ENCODE peak calls at places on chromosomes 7 and 10, in seven cellular contexts. M is CD8-positive, alpha-beta T cell; S is nephron progenitor cell; T is stomach; A is heart left ventricle; P is mucosa of descending colon; O is CD4-positive, alpha-beta T cell. X is an unnamed sample.
A peak's percentile ranks its signal among the peaks of the same experiment; 100 is the strongest.

GRCh38 chr7:35268953-35269352 is 15.1 kb upstream of the TBX20 start:
- DNase-seq in M (no peak), S (no peak), T (no peak), A (no peak), P (no peak), O (no peak), X (no peak)

GRCh38 chr10:27746364-27747095 is 911 bp upstream of the MKX start:
- DNase-seq in M (no peak), S (peak; percentile 5), T (no peak), A (no peak), P (no peak), O (no peak), X (no peak)

GRCh38 chr7:747186-747585 is 20.1 kb upstream of the PRKAR1B start:
- DNase-seq in M (no peak), S (no peak), T (no peak), A (no peak), P (peak; percentile 11), O (no peak), X (no peak)

GRCh38 chr10:4568731-4569130 is 257.3 kb upstream of the AKR1E2 start:
- DNase-seq in M (no peak), S (no peak), T (no peak), A (no peak), P (no peak), O (no peak), X (no peak)

GRCh38 chr7:103539875-103540274 is 93.9 kb upstream of the SLC26A5 start:
- DNase-seq in M (no peak), S (no peak), T (no peak), A (no peak), P (no peak), O (no peak), X (no peak)

GRCh38 chr10:51860257-51860656 is 160.9 kb upstream of the CSTF2T start:
- DNase-seq in M (no peak), S (no peak), T (no peak), A (no peak), P (no peak), O (no peak), X (no peak)

GRCh38 chr10:132169031-132169765 is 17.6 kb upstream of the DPYSL4 start:
- DNase-seq in M (no peak), S (no peak), T (no peak), A (peak; percentile 57), P (no peak), O (no peak), X (no peak)

GRCh38 chr10:89271532-89271931 is 20.0 kb upstream of the LIPA start:
- DNase-seq in M (no peak), S (no peak), T (no peak), A (no peak), P (no peak), O (no peak), X (no peak)

GRCh38 chr7:150961510-150962284 is 16.4 kb downstream of the KCNH2 start:
- DNase-seq in M (peak; percentile 14), S (peak; percentile 59), T (no peak), A (peak; percentile 59), P (no peak), O (no peak), X (no peak)

GRCh38 chr7:13496971-13497370 is 492.5 kb downstream of the ETV1 start:
- DNase-seq in M (no peak), S (no peak), T (no peak), A (no peak), P (no peak), O (no peak), X (no peak)

GRCh38 chr10:86263907-86264306 is 102.7 kb downstream of the GRID1 start:
- DNase-seq in M (no peak), S (no peak), T (no peak), A (no peak), P (no peak), O (no peak), X (no peak)

DNA sequence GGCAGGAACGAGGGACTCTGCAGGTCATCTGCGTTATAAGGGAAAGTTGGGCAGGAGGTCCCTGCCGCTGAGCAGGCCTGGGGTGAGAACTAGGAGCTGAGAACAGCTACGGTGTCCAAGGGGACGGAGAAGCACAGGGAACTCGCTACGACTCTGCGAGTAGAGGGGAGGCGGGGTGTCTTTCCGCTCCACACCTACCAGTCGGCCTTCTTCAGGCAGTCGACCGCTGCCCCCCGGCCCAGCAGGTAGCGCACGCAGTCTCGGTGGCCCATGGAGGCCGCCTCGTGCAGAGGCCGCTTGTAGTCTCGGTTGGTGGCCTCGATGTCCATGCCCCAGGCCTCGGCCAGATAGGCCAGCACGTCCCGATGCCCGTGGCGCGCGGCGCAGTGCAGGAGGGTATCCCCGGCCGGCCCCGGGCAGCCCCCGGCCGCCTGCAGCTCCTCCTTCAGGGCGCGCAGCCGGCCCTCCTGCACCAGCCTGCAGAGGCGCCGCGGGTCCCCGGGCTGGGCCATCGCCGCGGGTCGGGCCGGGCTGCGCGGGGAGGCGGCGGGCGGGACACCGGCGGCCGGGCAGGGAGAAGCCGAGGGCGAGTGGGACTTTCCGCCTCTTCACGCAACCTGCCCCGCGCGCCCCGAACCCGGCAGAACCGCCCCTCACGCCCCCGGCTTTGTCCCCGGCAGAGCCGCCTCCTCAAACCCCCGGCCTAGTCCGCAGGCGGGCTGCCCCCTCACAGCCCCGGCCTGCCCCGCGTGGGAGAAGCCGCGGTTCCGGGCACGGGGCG is 660 bp downstream of the ANKRD16 start:
- DNase-seq in M (peak; percentile 30), S (peak; percentile 68), T (peak; percentile 34), A (peak; percentile 72), P (peak; percentile 68), O (peak; percentile 23), X (peak; percentile 35)
- TF ChIP-seq CTCF in M (no peak), S (no peak), T (no peak), A (no peak), P (no peak), O (no peak), X (no peak)

GRCh38 chr7:107811934-107812333 is 8.9 kb upstream of the SLC26A3 start:
- DNase-seq in M (no peak), S (no peak), T (no peak), A (no peak), P (no peak), O (no peak), X (no peak)

GRCh38 chr7:107813524-107813923 is 10.5 kb upstream of the SLC26A3 start:
- DNase-seq in M (no peak), S (no peak), T (no peak), A (no peak), P (no peak), O (no peak), X (no peak)

GRCh38 chr7:107810626-107811025 is 7.6 kb upstream of the SLC26A3 start:
- DNase-seq in M (no peak), S (no peak), T (no peak), A (no peak), P (no peak), O (no peak), X (no peak)

GRCh38 chr7:107809179-107809578 is 6.2 kb upstream of the SLC26A3 start:
- DNase-seq in M (no peak), S (no peak), T (no peak), A (no peak), P (no peak), O (no peak), X (no peak)
- TF ChIP-seq CTCF in M (no peak), S (no peak), T (no peak), A (no peak), P (no peak), O (no peak), X (no peak)

DNA sequence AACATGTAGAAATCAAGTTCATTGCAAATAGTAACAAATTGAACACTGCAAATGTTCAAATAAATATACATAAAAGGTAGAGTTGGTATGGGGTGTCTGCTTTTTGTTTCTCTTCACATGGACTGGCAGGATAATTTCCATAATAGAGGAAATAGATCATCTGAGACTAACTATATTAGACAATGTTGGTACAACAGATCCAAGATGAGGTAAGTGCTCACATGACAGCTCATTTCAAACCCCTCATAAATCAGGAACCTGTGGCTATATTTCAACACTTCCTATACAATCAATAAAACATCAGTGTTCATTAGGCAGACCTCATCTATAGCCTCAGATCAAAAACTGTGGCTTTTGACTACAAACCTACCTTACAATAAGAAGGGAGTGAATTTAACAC is 469.1 kb downstream of the GRM8 start:
- DNase-seq in M (no peak), S (no peak), T (no peak), A (no peak), P (no peak), O (no peak), X (no peak)
- TF ChIP-seq CTCF in M (no peak), S (no peak), T (no peak), A (no peak), P (no peak), O (no peak), X (no peak)

GRCh38 chr10:103667390-103667789 is 173.9 kb downstream of the NEURL1 start:
- DNase-seq in M (no peak), S (peak; percentile 30), T (no peak), A (no peak), P (no peak), O (no peak), X (no peak)

GRCh38 chr10:103663802-103664201 is 170.3 kb downstream of the NEURL1 start:
- DNase-seq in M (no peak), S (no peak), T (peak; percentile 70), A (peak; percentile 74), P (no peak), O (no peak), X (no peak)

GRCh38 chr10:103666109-103666508 is 172.6 kb downstream of the NEURL1 start:
- DNase-seq in M (no peak), S (no peak), T (no peak), A (no peak), P (no peak), O (no peak), X (no peak)

GRCh38 chr10:103666751-103667150 is 173.2 kb downstream of the NEURL1 start:
- DNase-seq in M (no peak), S (no peak), T (no peak), A (no peak), P (no peak), O (no peak), X (no peak)

DNA sequence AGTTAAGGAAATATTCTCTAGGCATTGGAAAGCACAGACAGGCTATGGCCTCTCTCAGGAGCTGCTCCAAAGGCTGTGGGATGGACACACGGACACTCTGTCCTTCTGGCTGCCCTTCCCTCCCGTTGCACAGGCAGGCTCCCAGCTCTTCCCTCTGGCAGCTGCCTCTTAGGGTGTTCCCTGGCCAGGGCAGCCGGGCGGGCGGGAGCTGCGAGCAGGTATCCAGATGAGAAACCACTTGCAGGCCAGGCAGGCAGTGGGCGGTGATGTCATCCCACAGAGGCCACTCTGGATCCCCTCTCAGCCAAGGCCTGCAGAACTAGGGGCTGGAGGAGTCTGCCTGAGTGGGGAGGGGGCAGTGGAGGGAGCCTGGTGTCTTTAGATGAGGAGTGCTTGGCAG is 171.9 kb downstream of the NEURL1 start:
- DNase-seq in M (no peak), S (no peak), T (no peak), A (peak; percentile 76), P (peak; percentile 40), O (no peak), X (no peak)
- TF ChIP-seq CTCF in M (no peak), S (no peak), T (no peak), A (no peak), P (no peak), O (no peak), X (no peak)

DNA sequence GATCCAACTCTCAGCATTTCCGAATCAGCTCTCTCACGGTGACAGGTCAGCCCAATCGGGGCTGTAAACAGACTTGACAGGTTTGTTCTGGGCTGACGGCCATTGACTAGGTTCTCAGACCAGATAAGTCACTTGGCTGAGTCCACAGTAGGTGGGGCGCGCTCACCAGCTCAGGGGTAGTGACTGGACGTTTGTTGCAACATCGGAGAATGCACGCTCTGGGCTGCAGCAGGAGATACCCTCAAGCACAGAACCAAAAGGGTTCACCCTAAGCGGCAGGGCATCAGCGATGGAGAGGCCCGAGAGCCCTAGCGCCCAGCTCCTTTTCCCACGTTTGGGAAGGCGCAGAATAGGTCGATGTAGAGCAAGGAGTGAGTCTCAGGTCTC is 1.8 kb downstream of the KLLN start:
- DNase-seq in M (no peak), S (peak; percentile 42), T (peak; percentile 88), A (peak; percentile 85), P (peak; percentile 79), O (no peak), X (peak; percentile 46)
- TF ChIP-seq CTCF in M (no peak), S (no peak), T (peak; percentile 17), A (no peak), P (no peak), O (no peak), X (no peak)

X was measured in natural killer cell.